ENCODE peak calls at places on chromosomes 12 and 14, in seven cellular contexts. One of them, this sample, is unnamed.

GRCh38 chr12:58750484-58750883 is 169.8 kb downstream of the LRIG3 start:
- DNase-seq in sigmoid colon: no peak
- DNase-seq in foreskin fibroblast: peak
- DNase-seq in Calu3: no peak
- DNase-seq in NB4: no peak
- DNase-seq in A549: peak
- DNase-seq in fibroblast of lung: peak
- DNase-seq in this sample: peak

GRCh38 chr12:74794522-74794921 is 256.9 kb downstream of the ATXN7L3B start:
- DNase-seq in sigmoid colon: no peak
- DNase-seq in foreskin fibroblast: no peak
- DNase-seq in Calu3: peak
- DNase-seq in NB4: no peak
- DNase-seq in A549: no peak
- DNase-seq in fibroblast of lung: peak
- DNase-seq in this sample: no peak

GRCh38 chr12:69290545-69291277 is 51.3 kb downstream of the CPSF6 start:
- DNase-seq in sigmoid colon: peak
- DNase-seq in foreskin fibroblast: peak
- DNase-seq in Calu3: peak
- DNase-seq in NB4: peak
- DNase-seq in A549: peak
- DNase-seq in fibroblast of lung: peak
- DNase-seq in this sample: peak

GRCh38 chr12:78442454-78442801 is 422.1 kb upstream of the SYT1 start:
- DNase-seq in sigmoid colon: no peak
- DNase-seq in foreskin fibroblast: peak
- DNase-seq in Calu3: no peak
- DNase-seq in NB4: no peak
- DNase-seq in A549: no peak
- DNase-seq in fibroblast of lung: peak
- DNase-seq in this sample: no peak

GRCh38 chr12:41250748-41251147 is 62.6 kb downstream of the PDZRN4 start:
- DNase-seq in sigmoid colon: no peak
- DNase-seq in foreskin fibroblast: no peak
- DNase-seq in Calu3: peak
- DNase-seq in NB4: no peak
- DNase-seq in A549: no peak
- DNase-seq in fibroblast of lung: peak
- DNase-seq in this sample: no peak

GRCh38 chr12:116434155-116435065 is 124.8 kb upstream of the MAP1LC3B2 start:
- DNase-seq in sigmoid colon: peak
- DNase-seq in foreskin fibroblast: peak
- DNase-seq in Calu3: peak
- DNase-seq in NB4: peak
- DNase-seq in A549: peak
- DNase-seq in fibroblast of lung: peak
- DNase-seq in this sample: peak

GRCh38 chr14:100544506-100545141 is 42.6 kb downstream of the BEGAIN start:
- DNase-seq in sigmoid colon: no peak
- DNase-seq in foreskin fibroblast: no peak
- DNase-seq in Calu3: no peak
- DNase-seq in NB4: no peak
- DNase-seq in A549: no peak
- DNase-seq in fibroblast of lung: no peak
- DNase-seq in this sample: no peak

GRCh38 chr14:105532735-105533141 is 6.4 kb downstream of the TMEM121 start:
- DNase-seq in sigmoid colon: peak
- DNase-seq in foreskin fibroblast: peak
- DNase-seq in Calu3: peak
- DNase-seq in NB4: peak
- DNase-seq in A549: peak
- DNase-seq in fibroblast of lung: peak
- DNase-seq in this sample: no peak

GRCh38 chr14:88481089-88481488 is 73.7 kb downstream of the PTPN21 start:
- DNase-seq in sigmoid colon: no peak
- DNase-seq in foreskin fibroblast: no peak
- DNase-seq in Calu3: no peak
- DNase-seq in NB4: no peak
- DNase-seq in A549: no peak
- DNase-seq in fibroblast of lung: no peak
- DNase-seq in this sample: no peak

GRCh38 chr14:100306256-100306505 is at the start of gene SLC25A29:
- DNase-seq in sigmoid colon: no peak
- DNase-seq in foreskin fibroblast: no peak
- DNase-seq in Calu3: no peak
- DNase-seq in NB4: no peak
- DNase-seq in A549: no peak
- DNase-seq in fibroblast of lung: no peak
- DNase-seq in this sample: no peak

GRCh38 chr12:111405856-111406473 is at the start of gene SH2B3:
- DNase-seq in sigmoid colon: no peak
- DNase-seq in foreskin fibroblast: no peak
- DNase-seq in Calu3: no peak
- DNase-seq in NB4: no peak
- DNase-seq in A549: no peak
- DNase-seq in fibroblast of lung: peak
- DNase-seq in this sample: no peak

GRCh38 chr14:103519043-103519836 is 3.4 kb downstream of the CKB start:
- DNase-seq in sigmoid colon: peak
- DNase-seq in foreskin fibroblast: peak
- DNase-seq in Calu3: no peak
- DNase-seq in NB4: peak
- DNase-seq in A549: peak
- DNase-seq in fibroblast of lung: peak
- DNase-seq in this sample: no peak

GRCh38 chr14:65788876-65789859 is 376.6 kb downstream of the FUT8 start:
- DNase-seq in sigmoid colon: no peak
- DNase-seq in foreskin fibroblast: peak
- DNase-seq in Calu3: no peak
- DNase-seq in NB4: no peak
- DNase-seq in A549: no peak
- DNase-seq in fibroblast of lung: no peak
- DNase-seq in this sample: no peak

GRCh38 chr12:110316861-110317260 is 35.8 kb downstream of the ATP2A2 start:
- DNase-seq in sigmoid colon: no peak
- DNase-seq in foreskin fibroblast: peak
- DNase-seq in Calu3: no peak
- DNase-seq in NB4: peak
- DNase-seq in A549: no peak
- DNase-seq in fibroblast of lung: peak
- DNase-seq in this sample: peak

GRCh38 chr14:86462193-86462592 is 932.2 kb downstream of the FLRT2 start:
- DNase-seq in sigmoid colon: no peak
- DNase-seq in foreskin fibroblast: peak
- DNase-seq in Calu3: peak
- DNase-seq in NB4: peak
- DNase-seq in A549: peak
- DNase-seq in fibroblast of lung: peak
- DNase-seq in this sample: no peak

GRCh38 chr12:104578453-104578852 is 121.7 kb downstream of the CHST11 start:
- DNase-seq in sigmoid colon: no peak
- DNase-seq in foreskin fibroblast: peak
- DNase-seq in Calu3: no peak
- DNase-seq in NB4: peak
- DNase-seq in A549: peak
- DNase-seq in fibroblast of lung: peak
- DNase-seq in this sample: peak

GRCh38 chr12:569803-570236 is 93.4 kb downstream of the NINJ2 start:
- DNase-seq in sigmoid colon: peak
- DNase-seq in foreskin fibroblast: peak
- DNase-seq in Calu3: peak
- DNase-seq in NB4: peak
- DNase-seq in A549: peak
- DNase-seq in fibroblast of lung: peak
- DNase-seq in this sample: no peak

GRCh38 chr12:8689606-8690175 is 8.1 kb upstream of the RIMKLB start:
- DNase-seq in sigmoid colon: no peak
- DNase-seq in foreskin fibroblast: no peak
- DNase-seq in Calu3: no peak
- DNase-seq in NB4: no peak
- DNase-seq in A549: no peak
- DNase-seq in fibroblast of lung: no peak
- DNase-seq in this sample: no peak

GRCh38 chr12:104763163-104763805 is 194.8 kb downstream of the SLC41A2 start:
- DNase-seq in sigmoid colon: no peak
- DNase-seq in foreskin fibroblast: peak
- DNase-seq in Calu3: no peak
- DNase-seq in NB4: peak
- DNase-seq in A549: no peak
- DNase-seq in fibroblast of lung: peak
- DNase-seq in this sample: no peak

DNA sequence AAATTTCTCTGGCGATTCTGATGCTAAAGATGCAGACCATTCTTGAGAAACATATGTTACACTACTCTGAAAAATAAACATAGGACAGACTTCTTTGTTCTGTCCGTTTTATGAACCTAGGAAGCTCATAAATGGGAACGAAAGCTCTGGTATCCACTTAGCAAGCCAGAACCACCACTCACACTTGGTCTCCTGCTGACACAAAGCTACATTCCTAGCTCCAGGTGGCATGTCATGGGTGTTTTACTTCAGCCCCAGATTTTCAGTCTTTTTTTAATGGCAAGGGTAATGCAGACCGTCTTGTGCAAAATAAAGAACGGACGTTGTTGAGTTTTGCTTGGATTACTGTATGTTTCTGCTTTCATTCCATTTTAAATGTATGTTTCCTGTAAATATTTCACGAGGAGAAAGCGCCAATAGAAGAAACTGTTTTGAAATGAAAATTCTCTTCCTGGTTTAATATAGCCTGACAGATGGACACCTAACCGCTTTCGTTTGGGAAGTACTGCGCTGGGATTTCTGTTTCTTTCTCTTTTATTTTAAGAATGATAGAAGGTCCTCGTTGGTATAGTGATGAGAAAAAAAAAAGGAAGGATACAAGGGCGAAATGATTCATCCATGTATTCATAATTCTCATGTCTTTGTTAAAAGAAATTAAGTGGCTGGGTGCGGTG is 820 bp upstream of the COQ5 start:
- DNase-seq in sigmoid colon: no peak
- DNase-seq in foreskin fibroblast: peak
- DNase-seq in Calu3: peak
- DNase-seq in NB4: peak
- DNase-seq in A549: peak
- DNase-seq in fibroblast of lung: peak
- DNase-seq in this sample: no peak
- TF ChIP-seq CTCF in sigmoid colon: no peak
- TF ChIP-seq CTCF in foreskin fibroblast: no peak
- TF ChIP-seq CTCF in Calu3: no peak
- TF ChIP-seq CTCF in NB4: no peak
- TF ChIP-seq CTCF in A549: no peak
- TF ChIP-seq CTCF in fibroblast of lung: no peak
- TF ChIP-seq CTCF in this sample: peak

DNA sequence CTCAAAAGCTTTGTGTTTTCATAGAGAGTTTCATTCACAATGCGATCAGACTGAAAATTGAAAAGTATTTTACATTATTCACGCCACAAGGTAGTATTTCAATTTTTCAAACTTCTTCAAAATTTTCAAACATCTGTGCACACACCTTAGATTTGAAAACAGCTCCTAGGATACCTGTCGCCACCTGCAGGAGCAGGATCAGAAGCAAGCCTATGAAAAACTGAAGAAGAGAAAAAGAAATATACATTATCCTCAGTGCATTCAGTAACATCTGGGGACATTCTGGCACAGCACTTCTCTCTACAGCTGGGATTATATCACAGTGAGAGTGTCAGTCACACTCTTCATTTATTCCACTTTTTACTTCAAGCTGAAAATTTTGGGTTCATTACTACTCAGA is 19.8 kb downstream of the TSPAN8 start:
- DNase-seq in sigmoid colon: no peak
- DNase-seq in foreskin fibroblast: no peak
- DNase-seq in Calu3: no peak
- DNase-seq in NB4: no peak
- DNase-seq in A549: no peak
- DNase-seq in fibroblast of lung: no peak
- DNase-seq in this sample: no peak
- TF ChIP-seq CTCF in sigmoid colon: no peak
- TF ChIP-seq CTCF in foreskin fibroblast: no peak
- TF ChIP-seq CTCF in Calu3: peak
- TF ChIP-seq CTCF in NB4: no peak
- TF ChIP-seq CTCF in A549: no peak
- TF ChIP-seq CTCF in fibroblast of lung: no peak
- TF ChIP-seq CTCF in this sample: no peak

DNA sequence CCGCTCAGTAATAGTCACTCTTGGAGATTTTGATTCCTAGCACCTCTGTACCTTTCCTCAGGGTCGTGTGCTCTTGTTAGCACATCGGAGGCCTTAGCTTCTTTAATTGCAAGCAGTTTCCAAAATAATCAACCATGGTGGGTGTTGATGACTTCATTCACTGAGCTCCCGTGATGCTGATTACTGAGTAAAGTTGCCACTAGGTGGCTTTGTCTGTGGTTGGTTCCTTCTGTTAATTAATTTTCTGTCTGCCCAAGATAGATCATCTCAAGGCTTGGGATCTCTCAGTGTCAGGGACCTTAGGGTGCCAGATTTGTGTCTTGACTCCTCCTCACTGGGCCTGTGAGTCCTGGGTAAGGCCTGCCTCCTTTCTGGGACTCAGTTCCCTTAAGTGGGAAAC is 54.3 kb downstream of the PTPN11 start:
- DNase-seq in sigmoid colon: no peak
- DNase-seq in foreskin fibroblast: peak
- DNase-seq in Calu3: peak
- DNase-seq in NB4: peak
- DNase-seq in A549: peak
- DNase-seq in fibroblast of lung: no peak
- DNase-seq in this sample: no peak
- TF ChIP-seq CTCF in sigmoid colon: no peak
- TF ChIP-seq CTCF in foreskin fibroblast: peak
- TF ChIP-seq CTCF in Calu3: no peak
- TF ChIP-seq CTCF in NB4: peak
- TF ChIP-seq CTCF in A549: peak
- TF ChIP-seq CTCF in fibroblast of lung: no peak
- TF ChIP-seq CTCF in this sample: no peak

DNA sequence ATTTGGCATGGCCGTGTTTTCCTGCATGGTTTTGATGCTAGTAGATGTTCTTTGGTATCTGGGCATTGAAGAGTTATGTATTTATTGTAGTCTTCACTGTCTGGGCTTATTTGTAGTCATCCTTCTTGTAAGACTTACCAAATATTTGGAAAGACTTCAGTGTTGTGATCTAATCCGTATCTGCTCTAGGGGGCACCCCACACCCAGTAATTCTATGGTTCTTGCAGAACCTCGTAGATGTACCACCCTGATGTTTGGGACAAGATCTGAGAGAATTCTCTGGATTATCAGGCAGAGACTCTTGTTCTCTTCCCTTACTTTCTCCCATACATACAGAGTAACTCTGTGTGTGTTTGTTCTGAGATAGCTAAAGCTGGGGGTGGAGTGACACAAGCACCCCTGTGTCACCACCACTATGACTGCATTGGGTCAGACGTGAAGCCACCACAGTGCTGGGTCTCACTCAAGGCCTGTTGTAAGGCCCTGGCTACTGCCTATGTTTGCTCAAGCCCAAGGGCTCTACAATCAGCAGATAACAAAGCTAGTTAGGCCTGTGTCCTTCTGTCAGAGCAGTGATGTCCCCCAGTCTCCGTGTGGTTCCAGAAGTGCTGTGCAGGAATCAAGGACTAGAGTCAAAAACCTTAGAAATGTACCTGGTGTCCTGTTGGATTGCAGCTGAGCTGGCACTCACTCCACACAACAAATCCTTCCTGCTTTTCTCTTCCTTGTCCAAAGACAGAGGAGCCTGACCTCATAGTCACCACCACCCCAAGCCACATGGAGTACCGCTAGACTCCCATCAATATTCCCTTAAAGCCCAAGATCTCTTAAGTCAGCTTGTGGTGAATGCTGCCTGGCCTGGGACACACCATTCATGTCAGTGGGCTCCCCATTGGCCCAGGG is 9.5 kb downstream of the RDH16 start:
- DNase-seq in sigmoid colon: no peak
- DNase-seq in foreskin fibroblast: peak
- DNase-seq in Calu3: peak
- DNase-seq in NB4: peak
- DNase-seq in A549: peak
- DNase-seq in fibroblast of lung: peak
- DNase-seq in this sample: no peak
- TF ChIP-seq CTCF in sigmoid colon: no peak
- TF ChIP-seq CTCF in foreskin fibroblast: no peak
- TF ChIP-seq CTCF in Calu3: no peak
- TF ChIP-seq CTCF in NB4: no peak
- TF ChIP-seq CTCF in A549: peak
- TF ChIP-seq CTCF in fibroblast of lung: no peak
- TF ChIP-seq CTCF in this sample: no peak